ENCODE peak calls at places on chromosomes 13 and 19, in four cellular contexts. R is H9, X is IMR-90, I is H1. A is an unnamed sample.

GRCh38 chr19:31145021-31145420 is 204.2 kb downstream of the TSHZ3 start:
- DNase-seq in R (no peak), X (no peak), I (no peak), A (no peak)

GRCh38 chr13:112851107-112852046 is 117.6 kb upstream of the MCF2L start:
- DNase-seq in R (no peak), X (no peak), I (no peak), A (no peak)

GRCh38 chr19:29506619-29506911 is 19.2 kb upstream of the VSTM2B start:
- DNase-seq in R (no peak), X (no peak), I (no peak), A (no peak)

GRCh38 chr13:40665754-40666057 is 735 bp downstream of the FOXO1 start:
- DNase-seq in R (no peak), X (no peak), I (no peak), A (peak)

GRCh38 chr13:113078895-113079720 is 26.5 kb upstream of the F7 start:
- DNase-seq in R (no peak), X (no peak), I (no peak), A (no peak)

GRCh38 chr19:3617463-3617862 is 9.1 kb downstream of the CACTIN start:
- DNase-seq in R (peak), X (no peak), I (no peak), A (peak)

GRCh38 chr19:13600091-13600490 is 93.8 kb upstream of the CACNA1A start:
- DNase-seq in R (no peak), X (no peak), I (no peak), A (no peak)

GRCh38 chr19:49059056-49059455 is 1.5 kb upstream of the CGB7 start:
- DNase-seq in R (no peak), X (no peak), I (no peak), A (no peak)

GRCh38 chr19:56949651-56950050 is 109.1 kb upstream of the PEG3 start:
- DNase-seq in R (no peak), X (no peak), I (no peak), A (no peak)

GRCh38 chr13:71290963-71291937 is 575.8 kb downstream of the DACH1 start:
- DNase-seq in R (no peak), X (peak), I (no peak), A (no peak)

GRCh38 chr13:112066624-112067004 is 335 bp upstream of the SOX1 start:
- DNase-seq in R (peak), X (no peak), I (no peak), A (peak)

GRCh38 chr13:20512042-20512683 is 13.5 kb downstream of the CRYL1 start:
- DNase-seq in R (peak), X (no peak), I (no peak), A (peak)

GRCh38 chr13:99206873-99207272 is 6.2 kb downstream of the UBAC2 start:
- DNase-seq in R (no peak), X (no peak), I (no peak), A (no peak)

GRCh38 chr19:28466107-28467045 is 746.6 kb downstream of the UQCRFS1 start:
- DNase-seq in R (peak), X (peak), I (no peak), A (peak)

GRCh38 chr13:29521336-29521735 is 74.2 kb downstream of the SLC7A1 start:
- DNase-seq in R (no peak), X (no peak), I (no peak), A (no peak)
- H3K18ac ChIP-seq in R (no peak), X (no peak), I (no peak), A (no peak)

DNA sequence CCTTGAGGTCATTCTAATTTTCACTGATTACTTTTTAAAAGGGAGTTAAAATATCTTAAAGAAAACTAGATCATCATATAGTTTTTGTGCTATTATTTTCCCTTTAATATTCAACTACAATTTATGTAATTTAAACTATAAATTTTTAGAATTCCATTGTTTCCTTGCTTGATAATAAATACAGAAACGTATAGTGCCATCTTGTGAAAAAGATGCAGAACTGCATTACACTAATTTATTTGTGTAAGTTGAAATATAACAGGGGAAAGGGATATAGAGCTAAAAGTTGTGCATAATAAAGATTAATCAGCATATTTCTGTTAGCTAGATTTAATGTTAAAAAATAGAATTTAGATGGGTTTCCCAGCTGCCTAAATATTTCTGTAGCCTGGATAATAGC is 61.5 kb upstream of the TDRD3 start:
- DNase-seq in R (no peak), X (peak), I (no peak), A (peak)
- H3K56ac ChIP-seq in R (no peak), X (no peak), I (no peak), A (no peak)

GRCh38 chr19:2186071-2186846 is 22.5 kb downstream of the DOT1L start:
- DNase-seq in R (no peak), X (peak), I (no peak), A (peak)
- H3K4ac ChIP-seq in R (no peak), X (peak), I (no peak), A (no peak)

DNA sequence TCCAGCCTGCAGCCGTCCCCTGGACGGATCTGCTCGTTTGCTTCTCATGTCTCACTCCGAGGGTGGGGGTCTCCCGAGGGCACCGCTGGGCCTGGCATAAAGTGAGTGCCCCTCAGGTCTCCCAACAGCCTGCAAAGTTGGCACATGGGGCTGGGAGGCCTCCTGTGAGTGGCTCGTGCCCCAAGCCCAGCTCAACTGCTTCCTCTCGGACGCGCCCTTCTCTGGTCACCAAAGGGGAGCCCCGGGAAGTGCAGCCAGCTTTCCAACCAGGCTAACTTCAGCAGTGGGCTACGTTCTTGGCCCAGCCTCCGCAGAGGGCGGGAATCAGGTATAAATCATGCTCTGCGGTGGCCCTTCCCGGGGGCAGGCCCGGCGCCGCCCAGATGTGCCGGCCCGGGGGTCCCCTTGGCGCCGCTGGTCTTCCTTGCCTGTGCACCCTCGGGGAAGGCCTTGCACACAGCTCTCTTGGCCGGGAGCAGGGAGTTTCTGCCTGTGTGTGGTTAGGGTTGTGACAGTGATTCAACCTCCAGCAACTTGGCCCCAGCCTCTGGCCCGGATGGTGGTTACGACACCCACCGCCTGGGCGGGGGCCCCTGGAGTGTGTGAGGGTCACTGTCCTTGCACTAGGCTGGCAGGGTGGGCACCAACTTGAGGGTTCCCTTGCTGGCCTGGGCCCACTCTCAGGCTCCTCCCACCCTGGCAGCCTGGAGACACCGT is 20.7 kb downstream of the CEBPG start:
- DNase-seq in R (no peak), X (peak), I (no peak), A (no peak)
- H3K18ac ChIP-seq in R (no peak), X (no peak), I (no peak), A (no peak)

GRCh38 chr19:40780582-40780981 is 2.5 kb downstream of the RAB4B start:
- DNase-seq in R (no peak), X (no peak), I (no peak), A (no peak)

GRCh38 chr19:40781140-40781539 is 3.1 kb downstream of the RAB4B start:
- DNase-seq in R (no peak), X (no peak), I (no peak), A (no peak)

GRCh38 chr19:40786060-40787037 is 8.3 kb downstream of the RAB4B start:
- DNase-seq in R (no peak), X (no peak), I (no peak), A (no peak)

GRCh38 chr19:40785526-40785925 is 7.5 kb downstream of the RAB4B start:
- DNase-seq in R (no peak), X (no peak), I (no peak), A (no peak)

DNA sequence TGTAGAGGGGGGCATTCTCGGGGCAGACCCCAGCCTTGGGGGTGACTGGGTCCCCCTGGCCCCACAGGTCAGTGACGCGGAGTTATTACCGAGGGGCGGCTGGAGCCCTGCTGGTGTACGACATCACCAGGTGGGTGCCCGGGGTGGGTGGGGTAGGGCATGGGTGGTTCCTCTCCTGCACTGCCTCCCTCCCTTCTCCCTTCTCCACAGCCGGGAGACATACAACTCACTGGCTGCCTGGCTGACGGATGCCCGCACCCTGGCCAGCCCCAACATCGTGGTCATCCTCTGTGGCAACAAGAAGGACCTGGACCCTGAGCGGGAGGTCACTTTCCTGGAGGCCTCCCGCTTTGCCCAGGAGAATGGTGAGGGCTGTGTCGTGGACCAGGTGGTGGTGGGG is 5.7 kb downstream of the RAB4B start:
- DNase-seq in R (no peak), X (no peak), I (no peak), A (no peak)
- H3K56ac ChIP-seq in R (no peak), X (no peak), I (no peak), A (no peak)

GRCh38 chr13:45341034-45341798 is at the start of gene TPT1:
- DNase-seq in R (peak), X (peak), I (peak), A (peak)

GRCh38 chr13:45339399-45339798 is 1.6 kb downstream of the TPT1 start:
- DNase-seq in R (no peak), X (no peak), I (no peak), A (no peak)

GRCh38 chr13:45339867-45340266 is 1.1 kb downstream of the TPT1 start:
- DNase-seq in R (no peak), X (no peak), I (no peak), A (no peak)

GRCh38 chr13:45341799-45342584 is 1.0 kb upstream of the TPT1 start:
- DNase-seq in R (no peak), X (no peak), I (no peak), A (no peak)

GRCh38 chr13:45340422-45341033 is 455 bp downstream of the TPT1 start:
- DNase-seq in R (peak), X (peak), I (no peak), A (peak)
- H3K4ac ChIP-seq in R (no peak), X (peak), I (peak), A (peak)

DNA sequence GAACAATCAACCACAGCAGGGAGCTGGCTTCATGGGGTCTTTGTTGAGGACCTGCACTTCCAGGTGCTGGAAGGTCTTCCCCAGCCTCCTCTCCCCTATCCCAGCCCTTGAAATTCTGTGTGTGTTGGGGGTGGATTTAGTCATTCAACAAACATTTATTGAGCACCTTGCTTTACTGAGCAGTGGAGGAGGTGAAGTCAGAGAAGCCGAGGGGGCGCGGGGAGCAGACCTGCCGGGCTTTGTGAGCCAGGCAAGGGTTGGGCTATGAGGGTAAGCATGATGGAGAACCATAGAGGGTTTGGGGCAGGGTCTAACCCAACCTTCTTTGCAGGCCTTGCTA is 3.5 kb upstream of the C19orf85 start:
- DNase-seq in R (no peak), X (no peak), I (no peak), A (no peak)
- H3K18ac ChIP-seq in R (no peak), X (no peak), I (peak), A (no peak)